ENCODE peak calls at places on chromosomes 13 and 19, in six cellular contexts. O is left colon, J is GM04504, I is Kasumi-1, Z is nephron progenitor cell, P is hypothalamus. L is an unnamed sample.

GRCh38 chr19:41298327-41298964 is 11.5 kb upstream of the CCDC97 start:
- DNase-seq in J (peak; percentile 71), I (peak; percentile 84), O (peak; percentile 57), P (peak; percentile 29), Z (no peak), L (no peak)

GRCh38 chr13:27966641-27967202 is 2.4 kb downstream of the CDX2 start:
- DNase-seq in Z (peak; percentile 56), O (peak; percentile 36), P (no peak), J (no peak), I (no peak), L (no peak)

GRCh38 chr19:1967087-1967608 is 26.2 kb downstream of the CSNK1G2 start:
- DNase-seq in J (no peak), Z (no peak), P (no peak), O (no peak), I (no peak), L (no peak)

GRCh38 chr19:44725251-44725650 is 23.3 kb upstream of the BCL3 start:
- DNase-seq in Z (no peak), P (no peak), J (no peak), I (no peak), O (peak; percentile 87), L (no peak)

GRCh38 chr19:42548545-42548944 is 20.3 kb upstream of the CEACAM1 start:
- DNase-seq in Z (no peak), J (no peak), I (no peak), P (no peak), O (no peak), L (no peak)

GRCh38 chr13:97460004-97460756 is 26.2 kb downstream of the RAP2A start:
- DNase-seq in O (no peak), P (no peak), I (no peak), Z (no peak), J (no peak), L (no peak)

GRCh38 chr19:35249848-35250711 is 1.3 kb downstream of the LSR start:
- DNase-seq in J (no peak), O (no peak), Z (no peak), P (no peak), I (no peak), L (no peak)

GRCh38 chr13:102198418-102199322 is 203.2 kb downstream of the FGF14 start:
- DNase-seq in Z (no peak), O (no peak), I (no peak), J (no peak), P (no peak), L (no peak)

GRCh38 chr19:6739390-6739883 is at the start of gene TRIP10:
- DNase-seq in I (peak; percentile 60), O (peak; percentile 91), J (peak; percentile 53), Z (peak; percentile 81), P (peak; percentile 66), L (no peak)

GRCh38 chr19:4268816-4269430 is 10.1 kb upstream of the SHD start:
- DNase-seq in O (no peak), I (no peak), P (no peak), J (no peak), Z (no peak), L (no peak)

GRCh38 chr13:103188688-103189326 is 122.6 kb upstream of the SLC10A2 start:
- DNase-seq in O (no peak), I (peak; percentile 66), J (no peak), P (no peak), Z (no peak), L (no peak)

GRCh38 chr13:101303512-101303911 is 112.8 kb downstream of the NALCN start:
- DNase-seq in P (no peak), I (no peak), Z (no peak), O (no peak), J (no peak), L (no peak)

L was measured in smooth muscle cell of the brain vasculature.